ENCODE peak calls at places on chromosomes 7 and 10, in four cellular contexts. S is GM12878, U is hepatocyte, Q is GM23248. C is an unnamed sample.

GRCh38 chr7:51067757-51068156 is 248.9 kb downstream of the COBL start:
- DNase-seq in S (no peak), U (peak; percentile 80), Q (peak; percentile 68), C (peak; percentile 92)

GRCh38 chr7:12244129-12244528 is 33.0 kb downstream of the TMEM106B start:
- DNase-seq in S (no peak), U (peak; percentile 30), Q (peak; percentile 26), C (no peak)

GRCh38 chr7:97751566-97751965 is 19.7 kb downstream of the TAC1 start:
- DNase-seq in S (no peak), U (no peak), Q (no peak), C (no peak)

GRCh38 chr7:22853674-22854157 is 31.1 kb upstream of the TOMM7 start:
- DNase-seq in S (no peak), U (no peak), Q (peak; percentile 58), C (no peak)

GRCh38 chr7:47529405-47529804 is 52.5 kb downstream of the TNS3 start:
- DNase-seq in S (no peak), U (no peak), Q (no peak), C (peak; percentile 5)

GRCh38 chr10:37488792-37489657 is 363.6 kb downstream of the ANKRD30A start:
- DNase-seq in S (no peak), U (no peak), Q (peak; percentile 63), C (peak; percentile 64)

GRCh38 chr10:69359089-69360025 is 57.4 kb downstream of the TACR2 start:
- DNase-seq in S (no peak), U (no peak), Q (no peak), C (peak; percentile 14)

GRCh38 chr10:24762161-24762924 is 38.7 kb upstream of the ARHGAP21 start:
- DNase-seq in S (no peak), U (no peak), Q (peak; percentile 17), C (no peak)

GRCh38 chr10:50407077-50407801 is 155.9 kb upstream of the ASAH2 start:
- DNase-seq in S (no peak), U (no peak), Q (no peak), C (no peak)

GRCh38 chr7:47303014-47303694 is 278.8 kb downstream of the TNS3 start:
- DNase-seq in S (no peak), U (no peak), Q (no peak), C (no peak)

GRCh38 chr10:62858364-62858763 is 42.2 kb upstream of the EGR2 start:
- DNase-seq in S (no peak), U (no peak), Q (peak; percentile 74), C (no peak)

GRCh38 chr10:125225051-125225450 is 64.7 kb upstream of the CTBP2 start:
- DNase-seq in S (no peak), U (no peak), Q (no peak), C (no peak)

GRCh38 chr10:34655286-34656170 is 159.6 kb downstream of the PARD3 start:
- DNase-seq in S (no peak), U (peak; percentile 84), Q (peak; percentile 72), C (no peak)

GRCh38 chr7:3028071-3028766 is 15.4 kb downstream of the CARD11 start:
- DNase-seq in S (no peak), U (peak; percentile 53), Q (peak; percentile 48), C (peak; percentile 88)

GRCh38 chr7:136045992-136046391 is 68.8 kb upstream of the MTPN start:
- DNase-seq in S (no peak), U (peak; percentile 28), Q (no peak), C (no peak)

GRCh38 chr10:101580486-101581399 is 7.3 kb downstream of the POLL start:
- DNase-seq in S (no peak), U (no peak), Q (no peak), C (no peak)

GRCh38 chr7:139284252-139284896 is 53.3 kb downstream of the UBN2 start:
- DNase-seq in S (no peak), U (no peak), Q (no peak), C (no peak)

GRCh38 chr10:49532461-49532860 is 6.5 kb downstream of the ERCC6 start:
- DNase-seq in S (no peak), U (no peak), Q (no peak), C (no peak)

DNA sequence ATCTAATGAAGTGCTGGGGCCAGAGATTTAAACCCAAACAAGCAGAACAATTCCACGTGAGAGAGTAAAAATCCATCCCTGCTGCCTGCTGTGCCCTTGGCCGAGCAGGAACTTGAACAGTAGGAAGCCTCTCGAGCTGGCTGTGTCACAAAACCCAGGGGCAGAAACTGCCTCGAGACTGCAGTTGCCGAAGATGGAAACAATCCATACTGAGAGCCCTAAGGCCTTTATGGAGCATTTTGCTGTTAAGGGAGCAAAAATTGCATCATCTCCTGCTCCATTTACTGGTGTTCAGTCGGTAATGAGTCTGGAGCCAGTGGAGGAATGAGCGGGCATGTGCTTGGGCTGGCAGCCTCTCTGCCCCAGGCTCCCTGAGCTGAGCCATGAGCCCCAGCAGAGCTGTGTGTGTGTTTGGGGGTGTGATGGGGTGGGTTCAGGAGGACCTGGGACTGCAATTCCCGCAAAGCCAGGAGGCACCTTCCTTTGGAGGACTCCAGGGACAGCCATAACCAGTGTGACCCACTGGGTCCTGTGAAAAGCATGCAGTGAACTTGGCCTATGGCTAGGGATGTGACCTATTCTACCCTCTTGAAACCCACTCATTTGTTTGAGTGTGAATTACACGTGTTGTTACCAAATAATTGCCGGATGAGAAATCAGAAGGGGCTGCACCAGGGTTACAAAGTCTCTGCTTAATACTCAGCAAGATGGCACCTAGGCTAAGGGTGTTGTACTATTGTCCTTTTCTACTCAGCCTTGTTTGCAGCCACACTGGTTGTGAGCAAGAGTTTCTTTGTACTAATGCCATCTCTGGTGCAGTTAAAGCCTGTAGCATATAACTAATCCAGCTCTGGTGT is 58.4 kb downstream of the CDHR3 start:
- DNase-seq in S (no peak), U (no peak), Q (no peak), C (no peak)
- H2AFZ ChIP-seq in S (no peak overlapping the region), U (no peak overlapping the region), Q (peak overlapping the region; percentile 17), C (no peak overlapping the region)

DNA sequence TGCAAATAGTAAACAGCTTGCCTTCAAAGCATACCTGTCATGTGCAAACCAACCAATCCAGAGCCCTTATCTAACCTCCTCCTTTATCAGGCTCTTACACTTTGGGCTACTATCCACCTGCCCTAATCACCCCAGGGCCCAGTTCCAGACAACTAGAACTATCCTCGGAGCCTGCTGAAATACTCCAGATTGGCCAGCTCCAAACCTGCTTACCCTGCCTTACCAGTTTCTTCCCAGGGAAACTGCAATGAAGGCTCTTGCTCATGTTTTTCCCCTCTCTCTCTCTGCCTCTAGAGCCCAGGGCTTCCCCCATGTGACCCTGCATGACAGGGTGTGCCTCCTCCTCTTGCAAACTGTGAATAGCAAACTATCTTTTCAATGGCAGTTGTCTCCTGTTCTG is 81.4 kb upstream of the CAPZA2 start:
- DNase-seq in S (no peak), U (peak; percentile 68), Q (no peak), C (no peak)
- H3K4me2 ChIP-seq in S (no peak overlapping the region), U (no peak overlapping the region), Q (no peak overlapping the region), C (no peak overlapping the region)

DNA sequence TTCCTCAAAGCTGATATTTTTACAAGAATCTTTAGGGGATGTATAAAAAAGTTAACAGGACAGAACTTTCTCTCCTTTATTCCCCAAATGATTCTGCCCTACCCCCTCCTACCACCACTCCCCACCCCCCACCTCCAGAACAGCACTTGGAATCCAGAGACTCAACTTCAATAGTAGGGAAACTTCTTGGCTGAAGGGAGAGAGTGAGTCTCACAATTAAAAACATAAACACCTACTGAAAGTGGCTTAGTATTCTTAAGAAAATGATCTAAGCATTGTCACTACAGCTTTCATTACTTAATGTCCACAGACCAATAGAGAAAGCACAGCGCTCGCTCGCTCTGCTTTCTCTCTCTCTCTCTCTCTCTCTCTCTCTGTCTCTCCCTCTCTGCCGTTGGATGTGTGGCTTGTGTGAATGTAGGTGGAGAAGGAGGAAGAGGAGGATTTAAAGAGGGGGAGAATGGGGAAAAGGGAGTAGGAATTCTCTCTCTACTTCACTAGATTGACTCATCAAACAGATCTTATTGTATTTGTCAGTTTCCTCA is 1.5 kb upstream of the SEMA3A start:
- DNase-seq in S (no peak), U (peak; percentile 31), Q (peak; percentile 72), C (peak; percentile 19)
- H2AFZ ChIP-seq in S (no peak overlapping the region), U (peak overlapping the region; percentile 68), Q (peak overlapping the region; percentile 91), C (peak overlapping the region; percentile 73)

DNA sequence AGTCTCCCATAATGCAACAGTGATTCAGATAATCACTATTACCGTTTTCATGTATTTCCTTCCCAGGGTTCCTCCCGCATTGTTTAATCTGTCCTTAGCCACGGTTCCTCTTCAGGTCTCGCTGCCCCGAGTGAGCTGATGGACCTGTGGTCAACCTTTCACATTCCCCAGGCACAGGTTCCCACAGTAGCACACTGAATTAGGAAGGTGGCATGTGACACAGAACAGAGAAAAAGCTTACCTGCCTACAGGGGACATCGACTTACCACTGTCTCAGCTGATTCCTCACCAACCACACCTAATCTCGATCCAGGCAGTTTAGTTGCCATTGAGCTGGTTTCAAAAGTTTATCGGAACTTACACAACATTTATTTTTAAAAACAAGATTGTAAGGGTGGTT is 72.2 kb downstream of the MTURN start:
- DNase-seq in S (no peak), U (no peak), Q (no peak), C (no peak)
- H3K4me2 ChIP-seq in S (no peak overlapping the region), U (no peak overlapping the region), Q (peak overlapping the region; percentile 28), C (no peak overlapping the region)

GRCh38 chr10:100185364-100186252 is at the start of gene ERLIN1:
- DNase-seq in S (peak; percentile 61), U (peak; percentile 97), Q (peak; percentile 98), C (peak; percentile 93)

GRCh38 chr10:100183482-100183881 is 2.3 kb downstream of the ERLIN1 start:
- DNase-seq in S (no peak), U (peak; percentile 42), Q (peak; percentile 21), C (peak; percentile 41)

GRCh38 chr10:100182908-100183307 is 2.9 kb downstream of the ERLIN1 start:
- DNase-seq in S (no peak), U (no peak), Q (no peak), C (no peak)

GRCh38 chr10:100186253-100186780 is 488 bp upstream of the ERLIN1 start:
- DNase-seq in S (peak; percentile 44), U (peak; percentile 45), Q (peak; percentile 73), C (no peak)

DNA sequence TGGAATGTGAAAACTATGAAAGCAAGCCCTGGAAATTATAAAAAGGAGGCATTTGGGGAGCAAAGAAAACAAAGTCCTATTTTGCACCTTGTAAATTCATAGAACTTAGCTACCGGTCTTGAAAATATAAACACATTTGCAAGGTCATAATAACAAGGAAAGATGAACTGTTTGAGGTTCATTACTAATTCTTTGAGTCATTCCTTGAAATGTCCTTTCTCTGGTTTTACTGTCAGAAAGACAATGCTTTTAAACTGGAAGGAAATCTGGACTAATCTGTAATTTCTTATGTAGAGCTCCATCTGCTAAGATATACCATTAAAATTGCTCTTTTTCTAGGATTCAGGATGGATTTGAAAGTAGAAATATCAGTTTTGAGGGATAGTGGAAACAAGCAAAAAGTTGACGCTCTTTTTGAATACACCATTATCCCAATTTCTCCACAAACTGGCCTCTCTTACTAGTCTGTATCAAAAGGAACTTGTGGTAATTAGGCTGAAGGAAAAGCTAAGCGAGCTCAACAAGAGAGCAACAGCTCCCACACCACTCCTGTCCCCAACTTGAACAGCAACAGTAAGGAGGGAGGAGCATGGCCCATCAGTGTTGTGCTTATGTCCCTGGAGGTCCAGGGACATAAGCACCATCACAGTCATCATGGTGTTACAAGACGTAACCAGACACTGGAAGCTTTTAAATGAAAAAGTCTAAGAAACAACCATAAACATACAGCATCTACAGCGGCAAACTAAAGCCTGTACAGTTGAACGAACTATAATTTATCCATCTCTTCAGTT is 1.2 kb downstream of the ERLIN1 start:
- DNase-seq in S (no peak), U (peak; percentile 13), Q (peak; percentile 54), C (peak; percentile 58)
- H2AFZ ChIP-seq in S (peak overlapping the region; percentile 9), U (peak overlapping the region; percentile 75), Q (peak overlapping the region; percentile 95), C (peak overlapping the region; percentile 95)

GRCh38 chr10:58820862-58821559 is 308.3 kb downstream of the BICC1 start:
- DNase-seq in S (no peak), U (no peak), Q (peak; percentile 74), C (no peak)
- H3K4me2 ChIP-seq in S (no peak overlapping the region), U (no peak overlapping the region), Q (peak overlapping the region; percentile 27), C (peak overlapping the region; percentile 14)

C was measured in osteoblast.